ENCODE peak calls at places on chromosomes 16 and 17, in five cellular contexts. L is aorta; N is CD8-positive, alpha-beta memory T cell; E is ovary; D is IMR-90. O is an unnamed sample.
A peak's percentile ranks its signal among the peaks of the same experiment; 100 is the strongest.

GRCh38 chr16:53865492-53865863 is 161.5 kb downstream of the FTO start:
- DNase-seq in L (no peak), N (no peak), E (no peak), D (no peak), O (peak; percentile 4)

GRCh38 chr16:77974883-77975282 is 47.5 kb upstream of the CLEC3A start:
- DNase-seq in L (no peak), N (no peak), E (no peak), D (no peak), O (no peak)

GRCh38 chr17:2695961-2696760 is 15.4 kb downstream of the CLUH start:
- DNase-seq in L (peak; percentile 75), N (no peak), E (peak; percentile 33), D (no peak), O (no peak)

GRCh38 chr17:15453246-15453645 is 14.2 kb downstream of the CDRT4 start:
- DNase-seq in L (no peak), N (no peak), E (no peak), D (peak; percentile 29), O (no peak)

GRCh38 chr16:88287219-88287618 is 95.5 kb upstream of the ZNF469 start:
- DNase-seq in L (peak; percentile 59), N (no peak), E (no peak), D (no peak), O (no peak)

GRCh38 chr16:31083556-31083955 is 5.2 kb downstream of the PRSS53 start:
- DNase-seq in L (no peak), N (no peak), E (no peak), D (no peak), O (no peak)

GRCh38 chr16:89270666-89271345 is 53.3 kb downstream of the ZNF778 start:
- DNase-seq in L (no peak), N (no peak), E (no peak), D (no peak), O (no peak)

GRCh38 chr17:77772461-77772897 is 186.0 kb upstream of the TNRC6C start:
- DNase-seq in L (peak; percentile 83), N (peak; percentile 59), E (no peak), D (peak; percentile 33), O (peak; percentile 70)

GRCh38 chr16:21001262-21001661 is 100.7 kb downstream of the LYRM1 start:
- DNase-seq in L (no peak), N (no peak), E (no peak), D (peak; percentile 4), O (peak; percentile 20)

GRCh38 chr16:3212567-3212966 is 22.4 kb downstream of the ZNF200 start:
- DNase-seq in L (no peak), N (no peak), E (no peak), D (no peak), O (no peak)

GRCh38 chr17:21129023-21129681 is 2.4 kb downstream of the DHRS7B start:
- DNase-seq in L (no peak), N (no peak), E (peak; percentile 41), D (peak; percentile 67), O (no peak)

GRCh38 chr17:49915670-49916069 is 53.3 kb upstream of the DLX4 start:
- DNase-seq in L (no peak), N (no peak), E (no peak), D (no peak), O (no peak)

GRCh38 chr17:59643159-59643857 is 23.6 kb downstream of the CLTC start:
- DNase-seq in L (no peak), N (no peak), E (no peak), D (peak; percentile 61), O (no peak)

GRCh38 chr16:27839419-27839818 is 224.1 kb downstream of the GSG1L start:
- DNase-seq in L (peak; percentile 9), N (no peak), E (no peak), D (peak; percentile 7), O (no peak)

GRCh38 chr17:27609606-27610303 is 21.2 kb upstream of the LGALS9 start:
- DNase-seq in L (peak; percentile 60), N (no peak), E (no peak), D (peak; percentile 27), O (peak; percentile 2)

GRCh38 chr16:82195917-82196494 is 26.0 kb upstream of the MPHOSPH6 start:
- DNase-seq in L (no peak), N (no peak), E (no peak), D (no peak), O (no peak)

GRCh38 chr17:39863918-39864746 is at the start of gene IKZF3:
- DNase-seq in L (peak; percentile 80), N (peak; percentile 84), E (peak; percentile 40), D (peak; percentile 18), O (peak; percentile 39)

GRCh38 chr17:34318474-34318873 is 761 bp upstream of the CCL8 start:
- DNase-seq in L (no peak), N (no peak), E (no peak), D (no peak), O (peak; percentile 13)

GRCh38 chr17:8014558-8014850 is 12.1 kb downstream of the GUCY2D start:
- DNase-seq in L (no peak), N (no peak), E (no peak), D (no peak), O (no peak)

GRCh38 chr17:14737984-14738651 is 437.2 kb downstream of the HS3ST3B1 start:
- DNase-seq in L (peak; percentile 82), N (no peak), E (no peak), D (peak; percentile 99), O (no peak)

GRCh38 chr17:76528528-76529223 is 8.8 kb downstream of the CYGB start:
- DNase-seq in L (no peak), N (no peak), E (peak; percentile 76), D (peak; percentile 28), O (no peak)

GRCh38 chr17:71168083-71168741 is 952.6 kb upstream of the SOX9 start:
- DNase-seq in L (no peak), N (no peak), E (no peak), D (no peak), O (no peak)

GRCh38 chr17:76530489-76530814 is 7.1 kb downstream of the CYGB start:
- DNase-seq in L (no peak), N (no peak), E (no peak), D (no peak), O (no peak)

GRCh38 chr17:62321451-62321850 is 58.9 kb upstream of the EFCAB3 start:
- DNase-seq in L (no peak), N (no peak), E (no peak), D (no peak), O (no peak)

GRCh38 chr17:75459246-75459589 is 2.8 kb downstream of the TMEM94 start:
- DNase-seq in L (no peak), N (no peak), E (no peak), D (no peak), O (no peak)

GRCh38 chr16:89842471-89843408 is 14.5 kb downstream of the SPIRE2 start:
- DNase-seq in L (no peak), N (no peak), E (no peak), D (peak; percentile 71), O (no peak)

GRCh38 chr17:48612854-48613691 is 2.0 kb downstream of the HOXB8 start:
- DNase-seq in L (peak; percentile 81), N (peak; percentile 46), E (no peak), D (peak; percentile 61), O (no peak)

GRCh38 chr16:4351880-4352279 is 759 bp upstream of the PAM16 start:
- DNase-seq in L (no peak), N (no peak), E (no peak), D (peak; percentile 57), O (no peak)

GRCh38 chr16:4347765-4348509 is 3.2 kb downstream of the PAM16 start:
- DNase-seq in L (no peak), N (no peak), E (peak; percentile 62), D (no peak), O (no peak)

GRCh38 chr16:4349332-4349731 is 1.8 kb downstream of the PAM16 start:
- DNase-seq in L (no peak), N (no peak), E (no peak), D (no peak), O (no peak)

GRCh38 chr16:4350787-4351659 is at the start of gene PAM16:
- DNase-seq in L (peak; percentile 100), N (peak; percentile 98), E (peak; percentile 99), D (peak; percentile 91), O (peak; percentile 94)

DNA sequence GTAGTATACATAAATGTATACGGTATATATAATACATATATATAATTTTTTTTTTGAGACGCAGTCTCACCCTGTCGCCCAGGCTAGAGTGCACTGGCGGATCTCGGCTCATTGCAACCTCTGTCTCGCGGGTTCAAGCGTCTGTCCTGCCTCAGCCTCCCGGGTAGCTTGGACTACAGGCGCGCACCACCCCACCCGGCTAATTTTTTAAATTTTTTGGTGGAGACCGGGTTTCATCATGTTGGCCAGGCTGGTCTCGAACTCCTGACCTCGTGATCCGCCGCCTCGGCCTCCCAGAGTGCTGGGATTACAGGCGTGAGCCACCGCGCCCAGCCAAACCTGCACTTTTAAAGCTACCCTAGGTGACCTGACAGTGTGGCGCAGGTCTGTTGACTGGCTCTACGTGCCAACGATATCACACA is 745 bp downstream of the PAM16 start:
- DNase-seq in L (no peak), N (no peak), E (peak; percentile 54), D (no peak), O (no peak)
- H3K27ac ChIP-seq in L (no peak overlapping the region), N (peak overlapping the region; percentile 73), E (no peak overlapping the region), D (peak overlapping the region; percentile 82), O (no peak overlapping the region)

DNA sequence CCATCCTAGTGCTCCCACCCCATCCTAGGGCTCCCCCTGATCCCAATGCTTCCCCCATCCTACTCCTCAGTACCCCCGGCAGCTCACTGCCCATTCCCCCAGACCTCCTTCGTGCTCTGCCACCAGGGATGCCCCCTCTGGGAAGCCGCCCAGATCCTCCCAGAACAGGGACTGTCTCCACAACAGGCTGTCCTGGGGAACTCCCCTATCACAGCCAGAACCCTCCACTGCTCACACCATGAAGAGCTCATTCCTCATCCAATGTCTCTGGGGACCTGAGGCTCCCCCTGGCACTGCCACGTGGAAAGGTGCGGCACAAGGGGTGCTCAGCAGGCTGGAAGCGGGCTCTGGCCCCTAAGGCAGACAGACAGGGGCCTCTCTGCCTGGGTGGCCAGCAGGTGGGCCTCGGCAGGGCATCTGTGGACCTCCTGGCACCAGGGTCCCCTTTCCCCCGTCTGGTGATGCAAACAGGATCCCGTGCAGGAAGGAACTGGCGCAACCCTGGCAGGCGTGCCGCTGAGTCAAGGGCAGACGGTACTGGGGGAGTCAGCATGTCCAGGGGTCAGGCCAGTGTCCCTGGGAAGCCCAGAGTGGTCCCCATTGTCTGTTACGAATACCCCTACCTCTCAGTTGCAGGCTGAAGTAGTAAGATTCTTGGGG is 14.8 kb upstream of the PVALEF start:
- DNase-seq in L (no peak), N (no peak), E (no peak), D (no peak), O (no peak)
- H3K4me1 ChIP-seq in L (no peaks in the 10 kb centered on the region), N (no peaks in the 10 kb centered on the region), E (no peaks in the 10 kb centered on the region), D (no peaks in the 10 kb centered on the region), O (no peaks in the 10 kb centered on the region)

GRCh38 chr17:3846739-3847670 is 959 bp upstream of the NCBP3 start:
- DNase-seq in L (peak; percentile 71), N (no peak), E (no peak), D (no peak), O (no peak)

GRCh38 chr17:3848229-3848628 is 2.2 kb upstream of the NCBP3 start:
- DNase-seq in L (peak; percentile 25), N (no peak), E (no peak), D (no peak), O (no peak)

GRCh38 chr17:3845361-3845753 is 689 bp downstream of the NCBP3 start:
- DNase-seq in L (peak; percentile 73), N (peak; percentile 17), E (no peak), D (no peak), O (no peak)

GRCh38 chr17:3845754-3846738 is at the start of gene NCBP3:
- DNase-seq in L (peak; percentile 96), N (peak; percentile 86), E (peak; percentile 93), D (peak; percentile 91), O (peak; percentile 58)

GRCh38 chr17:3843935-3844516 is 2.0 kb downstream of the NCBP3 start:
- DNase-seq in L (peak; percentile 31), N (peak; percentile 16), E (no peak), D (no peak), O (no peak)
- H3K27ac ChIP-seq in L (no peak overlapping the region), N (no peak overlapping the region), E (no peak overlapping the region), D (no peak overlapping the region), O (no peak overlapping the region)

GRCh38 chr16:85610446-85611204 is 2.5 kb upstream of the GSE1 start:
- DNase-seq in L (peak; percentile 96), N (peak; percentile 84), E (peak; percentile 88), D (peak; percentile 81), O (peak; percentile 82)
- H3K4me1 ChIP-seq in L (no peaks in the 10 kb centered on the region), N (peaks cover 41% of the 10 kb centered on the region), E (peaks cover 30% of the 10 kb centered on the region), D (peaks cover 17% of the 10 kb centered on the region), O (peaks cover 22% of the 10 kb centered on the region)

O was measured in iPS DF 6.9.